ENCODE peak calls at places on chromosome 22, in six cellular contexts. One of them, this sample, is unnamed.
A peak's percentile ranks its signal among the peaks of the same experiment; 100 is the strongest.

GRCh38 chr22:20565079-20565734 is 57.8 kb downstream of the MED15 start:
- DNase-seq in stimulated activated CD8-positive, alpha-beta memory T cell treated with anti-CD3 and anti-CD28 coated beads, Interleukin-4, amount 100 ng/mL, for 48 hours: no peak
- DNase-seq in NCI-H1105 treated with DMSO at 0.1 percent for 48 hours: no peak
- DNase-seq in dorsolateral prefrontal cortex: no peak
- DNase-seq in AML-193: no peak
- DNase-seq in NCI-H2171: no peak
- DNase-seq in this sample: no peak

GRCh38 chr22:38016182-38017078 is 32.1 kb upstream of the SOX10 start:
- DNase-seq in stimulated activated CD8-positive, alpha-beta memory T cell treated with anti-CD3 and anti-CD28 coated beads, Interleukin-4, amount 100 ng/mL, for 48 hours: no peak
- DNase-seq in NCI-H1105 treated with DMSO at 0.1 percent for 48 hours: no peak
- DNase-seq in dorsolateral prefrontal cortex: peak; percentile 95
- DNase-seq in AML-193: no peak
- DNase-seq in NCI-H2171: peak; percentile 14
- DNase-seq in this sample: peak; percentile 86

GRCh38 chr22:19204640-19205039 is 26.1 kb upstream of the SLC25A1 start:
- DNase-seq in stimulated activated CD8-positive, alpha-beta memory T cell treated with anti-CD3 and anti-CD28 coated beads, Interleukin-4, amount 100 ng/mL, for 48 hours: no peak
- DNase-seq in NCI-H1105 treated with DMSO at 0.1 percent for 48 hours: no peak
- DNase-seq in dorsolateral prefrontal cortex: no peak
- DNase-seq in AML-193: no peak
- DNase-seq in NCI-H2171: no peak
- DNase-seq in this sample: no peak

GRCh38 chr22:44413211-44413610 is 84.8 kb downstream of the RTL6 start:
- DNase-seq in stimulated activated CD8-positive, alpha-beta memory T cell treated with anti-CD3 and anti-CD28 coated beads, Interleukin-4, amount 100 ng/mL, for 48 hours: no peak
- DNase-seq in NCI-H1105 treated with DMSO at 0.1 percent for 48 hours: no peak
- DNase-seq in dorsolateral prefrontal cortex: no peak
- DNase-seq in AML-193: no peak
- DNase-seq in NCI-H2171: no peak
- DNase-seq in this sample: no peak

GRCh38 chr22:49303781-49304461 is 523.8 kb downstream of the BRD1 start:
- DNase-seq in stimulated activated CD8-positive, alpha-beta memory T cell treated with anti-CD3 and anti-CD28 coated beads, Interleukin-4, amount 100 ng/mL, for 48 hours: peak; percentile 14
- DNase-seq in NCI-H1105 treated with DMSO at 0.1 percent for 48 hours: no peak
- DNase-seq in dorsolateral prefrontal cortex: peak; percentile 6
- DNase-seq in AML-193: no peak
- DNase-seq in NCI-H2171: no peak
- DNase-seq in this sample: no peak

GRCh38 chr22:45298934-45299505 is 10.7 kb upstream of the FAM118A start:
- DNase-seq in stimulated activated CD8-positive, alpha-beta memory T cell treated with anti-CD3 and anti-CD28 coated beads, Interleukin-4, amount 100 ng/mL, for 48 hours: no peak
- DNase-seq in NCI-H1105 treated with DMSO at 0.1 percent for 48 hours: no peak
- DNase-seq in dorsolateral prefrontal cortex: no peak
- DNase-seq in AML-193: no peak
- DNase-seq in NCI-H2171: no peak
- DNase-seq in this sample: no peak

GRCh38 chr22:29524440-29525191 is 28.9 kb downstream of the THOC5 start:
- DNase-seq in stimulated activated CD8-positive, alpha-beta memory T cell treated with anti-CD3 and anti-CD28 coated beads, Interleukin-4, amount 100 ng/mL, for 48 hours: peak; percentile 29
- DNase-seq in NCI-H1105 treated with DMSO at 0.1 percent for 48 hours: peak; percentile 0
- DNase-seq in dorsolateral prefrontal cortex: no peak
- DNase-seq in AML-193: peak; percentile 3
- DNase-seq in NCI-H2171: no peak
- DNase-seq in this sample: peak; percentile 10

GRCh38 chr22:44880588-44881245 is 128.3 kb downstream of the ARHGAP8 start:
- DNase-seq in stimulated activated CD8-positive, alpha-beta memory T cell treated with anti-CD3 and anti-CD28 coated beads, Interleukin-4, amount 100 ng/mL, for 48 hours: no peak
- DNase-seq in NCI-H1105 treated with DMSO at 0.1 percent for 48 hours: no peak
- DNase-seq in dorsolateral prefrontal cortex: no peak
- DNase-seq in AML-193: no peak
- DNase-seq in NCI-H2171: no peak
- DNase-seq in this sample: no peak

GRCh38 chr22:26325641-26326040 is 103.4 kb upstream of the ASPHD2 start:
- DNase-seq in stimulated activated CD8-positive, alpha-beta memory T cell treated with anti-CD3 and anti-CD28 coated beads, Interleukin-4, amount 100 ng/mL, for 48 hours: no peak
- DNase-seq in NCI-H1105 treated with DMSO at 0.1 percent for 48 hours: no peak
- DNase-seq in dorsolateral prefrontal cortex: no peak
- DNase-seq in AML-193: no peak
- DNase-seq in NCI-H2171: no peak
- DNase-seq in this sample: no peak

GRCh38 chr22:23376256-23376655 is 195.9 kb downstream of the BCR start:
- DNase-seq in stimulated activated CD8-positive, alpha-beta memory T cell treated with anti-CD3 and anti-CD28 coated beads, Interleukin-4, amount 100 ng/mL, for 48 hours: peak; percentile 68
- DNase-seq in NCI-H1105 treated with DMSO at 0.1 percent for 48 hours: no peak
- DNase-seq in dorsolateral prefrontal cortex: no peak
- DNase-seq in AML-193: no peak
- DNase-seq in NCI-H2171: no peak
- DNase-seq in this sample: no peak

GRCh38 chr22:42685941-42686666 is 34.6 kb downstream of the A4GALT start:
- DNase-seq in stimulated activated CD8-positive, alpha-beta memory T cell treated with anti-CD3 and anti-CD28 coated beads, Interleukin-4, amount 100 ng/mL, for 48 hours: no peak
- DNase-seq in NCI-H1105 treated with DMSO at 0.1 percent for 48 hours: peak; percentile 3
- DNase-seq in dorsolateral prefrontal cortex: no peak
- DNase-seq in AML-193: no peak
- DNase-seq in NCI-H2171: peak; percentile 53
- DNase-seq in this sample: no peak

GRCh38 chr22:50189849-50190181 is 4.1 kb downstream of the TRABD start:
- DNase-seq in stimulated activated CD8-positive, alpha-beta memory T cell treated with anti-CD3 and anti-CD28 coated beads, Interleukin-4, amount 100 ng/mL, for 48 hours: no peak
- DNase-seq in NCI-H1105 treated with DMSO at 0.1 percent for 48 hours: no peak
- DNase-seq in dorsolateral prefrontal cortex: no peak
- DNase-seq in AML-193: no peak
- DNase-seq in NCI-H2171: no peak
- DNase-seq in this sample: no peak